ENCODE peak calls at places on chromosomes 6 and 20, in ten cellular contexts. I is fibroblast of lung, C is upper lobe of right lung, H is right lobe of liver, L is psoas muscle, U is tibial nerve, B is neural progenitor cell, O is mesenchymal stem cell, W is OCI-LY7, S is cardiac muscle cell. K is an unnamed sample. For H3K4me1, the result is how much of the 10 kb centered on the place peaks cover.

GRCh38 chr20:62062661-62063600 is 2.8 kb downstream of the TAF4 start:
- DNase-seq in O (no peak), C (no peak), S (no peak), H (no peak), B (no peak), L (no peak), I (no peak), U (no peak), W (no peak), K (no peak)

GRCh38 chr6:148760568-148761531 is 14.0 kb downstream of the UST start:
- DNase-seq in C (no peak), H (no peak), W (peak), S (peak), L (peak), B (peak), I (peak), O (peak), U (peak), K (peak)

GRCh38 chr6:167832497-167833395 is 6.0 kb downstream of the AFDN start:
- DNase-seq in B (no peak), W (no peak), L (no peak), U (no peak), S (no peak), H (no peak), I (peak), O (no peak), C (no peak), K (no peak)

GRCh38 chr20:31720486-31721407 is 1.9 kb downstream of the BCL2L1 start:
- DNase-seq in I (no peak), C (no peak), B (no peak), S (no peak), U (no peak), O (no peak), L (no peak), H (no peak), W (peak), K (no peak)

GRCh38 chr6:122726649-122727048 is 52.9 kb upstream of the FABP7 start:
- DNase-seq in C (no peak), B (peak), O (peak), L (no peak), S (peak), H (no peak), I (peak), U (no peak), W (no peak), K (no peak)

GRCh38 chr20:53337419-53338101 is 256.1 kb downstream of the ZNF217 start:
- DNase-seq in C (no peak), B (no peak), W (no peak), I (no peak), L (no peak), O (peak), U (no peak), H (no peak), S (no peak), K (no peak)

GRCh38 chr6:2440516-2440915 is 195.1 kb upstream of the GMDS start:
- DNase-seq in C (no peak), O (no peak), I (no peak), B (no peak), L (no peak), S (no peak), W (no peak), H (no peak), U (no peak), K (no peak)

GRCh38 chr20:51227744-51228143 is 204.8 kb upstream of the KCNG1 start:
- DNase-seq in B (no peak), W (no peak), I (no peak), H (no peak), L (no peak), C (no peak), U (no peak), O (no peak), S (no peak), K (no peak)

GRCh38 chr6:122568865-122569264 is 41.3 kb upstream of the PKIB start:
- DNase-seq in C (no peak), B (no peak), W (no peak), O (no peak), H (no peak), U (no peak), L (no peak), I (no peak), S (no peak), K (no peak)

GRCh38 chr6:149938571-149939462 is 3.0 kb upstream of the ULBP2 start:
- DNase-seq in S (no peak), C (no peak), H (no peak), L (no peak), O (peak), U (no peak), I (no peak), W (no peak), B (no peak), K (no peak)

GRCh38 chr6:161378115-161378514 is 104.3 kb upstream of the AGPAT4 start:
- DNase-seq in C (no peak), O (no peak), L (no peak), H (no peak), I (no peak), S (no peak), W (no peak), U (no peak), B (no peak), K (no peak)

DNA sequence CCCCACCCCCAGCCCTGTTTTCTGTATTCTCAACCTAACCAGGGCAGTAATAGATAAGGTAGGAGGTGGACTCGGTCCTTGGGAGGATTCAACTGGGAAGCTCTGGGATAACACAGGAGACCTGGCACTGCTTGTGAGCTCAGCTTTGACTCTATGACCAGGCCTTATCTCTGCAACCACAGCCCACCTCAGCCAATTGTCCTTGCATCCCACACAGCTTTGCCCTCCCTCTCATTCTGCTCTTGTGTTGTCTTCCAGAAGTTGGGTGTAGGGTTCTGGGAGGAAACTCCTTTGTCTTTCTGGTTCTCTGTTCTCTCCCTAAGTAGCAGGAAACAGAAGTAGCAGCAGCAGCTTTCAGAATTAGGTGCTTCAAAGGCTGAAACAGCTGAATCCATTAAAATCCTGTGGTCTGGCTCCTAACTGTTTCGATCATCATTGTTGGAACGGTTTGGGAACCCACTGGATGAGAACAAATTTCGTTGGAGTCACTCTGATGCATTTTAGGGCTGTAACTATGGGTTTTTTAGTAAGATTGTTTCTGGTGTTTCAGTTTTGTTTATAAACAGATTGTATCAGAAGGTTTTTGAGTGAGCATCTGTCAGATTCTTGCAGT is 32.4 kb upstream of the SNX9 start:
- DNase-seq in L (no peak), U (no peak), B (no peak), S (no peak), H (no peak), O (no peak), C (no peak), I (peak), W (no peak), K (no peak)
- H3K4me1 ChIP-seq in L (under half), U (under half), B (under half), S (under half), H (under half), O (under half), C (under half), I (under half), W (under half), K (under half)

DNA sequence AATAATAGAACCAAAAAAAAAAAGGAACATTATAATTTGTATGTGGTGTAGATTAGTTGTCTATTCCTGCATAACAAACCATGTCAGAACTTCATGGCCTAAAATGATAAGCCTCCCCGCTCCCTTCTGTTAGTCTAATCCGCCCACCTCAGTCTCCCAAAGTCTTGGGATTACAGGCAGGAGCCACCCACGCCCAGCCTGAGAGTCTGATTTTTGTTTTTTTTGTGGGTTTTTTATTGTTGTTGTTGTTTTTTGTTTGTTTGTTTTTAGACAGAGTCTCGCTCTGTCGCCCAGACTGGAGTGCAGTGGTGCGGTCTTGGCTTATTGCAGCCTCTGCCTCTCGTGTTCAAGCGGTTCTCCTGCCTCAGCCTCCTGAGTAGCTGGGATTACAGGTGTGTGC is 61.1 kb upstream of the C20orf144 start:
- DNase-seq in L (no peak), B (no peak), C (no peak), O (no peak), U (no peak), W (no peak), H (no peak), I (no peak), S (no peak), K (no peak)
- H3K27ac ChIP-seq in L (no peak), B (no peak), C (no peak), O (no peak), U (no peak), W (no peak), H (no peak), I (no peak), S (no peak), K (no peak)

DNA sequence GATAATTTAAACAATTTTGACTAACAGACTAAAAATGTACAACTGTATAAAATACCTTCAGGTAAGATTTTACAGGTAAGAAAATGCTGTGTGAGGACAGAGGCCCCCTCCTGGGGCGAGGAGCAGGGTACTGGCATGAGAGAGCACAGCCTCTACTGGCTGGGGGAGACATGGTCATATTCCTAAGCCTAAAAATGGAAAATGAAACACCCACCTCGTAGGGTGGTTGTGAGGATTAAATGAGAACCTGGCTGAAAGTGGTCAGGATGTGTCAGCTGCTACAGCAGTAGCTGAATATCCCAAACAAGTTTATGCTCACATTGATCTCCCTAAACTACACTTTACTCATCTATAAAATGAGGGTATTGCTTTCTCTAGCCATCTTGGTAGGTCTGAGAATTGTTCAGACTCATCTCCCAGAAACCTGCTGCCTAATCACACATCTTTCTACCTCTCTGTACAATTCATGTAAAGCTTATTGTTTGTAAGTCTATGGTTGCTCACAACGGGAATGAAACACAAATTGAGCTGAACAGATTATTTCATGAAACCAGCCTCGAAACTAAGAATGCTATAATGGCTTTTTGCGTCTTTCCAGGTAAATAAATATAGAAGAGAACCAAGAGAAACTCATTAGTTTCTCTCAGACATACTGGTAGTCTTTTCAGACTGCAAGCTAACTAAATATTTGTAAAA is 69.7 kb downstream of the POPDC3 start:
- DNase-seq in L (no peak), O (no peak), S (no peak), U (no peak), W (no peak), I (no peak), H (no peak), B (no peak), C (no peak), K (no peak)
- H3K4me3 ChIP-seq in L (no peak), O (no peak), S (no peak), U (no peak), W (no peak), I (no peak), H (no peak), B (no peak), C (no peak), K (no peak)

GRCh38 chr6:137011406-137011805 is 33.4 kb downstream of the IL20RA start:
- DNase-seq in I (no peak), B (no peak), U (no peak), S (no peak), O (no peak), H (no peak), L (no peak), C (no peak), W (no peak), K (no peak)
- H3K4me1 ChIP-seq in I (under half), B (under half), U (under half), S (under half), O (under half), H (under half), L (under half), C (under half), W (under half), K (under half)

GRCh38 chr20:38167466-38167850 is 2.4 kb upstream of the TGM2 start:
- DNase-seq in S (no peak), C (peak), H (no peak), O (no peak), U (no peak), B (no peak), I (no peak), L (no peak), W (no peak), K (no peak)
- H3K27ac ChIP-seq in S (no peak), C (peak), H (peak), O (peak), U (no peak), B (no peak), I (peak), L (no peak), W (no peak), K (peak)

K was measured in lower lobe of right lung.